ENCODE peak calls at places on chromosomes 16 and 17, in four cellular contexts. One of them, this sample, is unnamed.

GRCh38 chr16:49513040-49513439 is 139.4 kb downstream of the C16orf78 start:
- DNase-seq in stromal cell of bone marrow: no peak
- DNase-seq in midbrain: no peak
- DNase-seq in substantia nigra: no peak
- DNase-seq in this sample: no peak

GRCh38 chr17:67375761-67376160 is 1.3 kb upstream of the PITPNC1 start:
- DNase-seq in stromal cell of bone marrow: no peak
- DNase-seq in midbrain: no peak
- DNase-seq in substantia nigra: no peak
- DNase-seq in this sample: no peak

GRCh38 chr17:4738136-4739121 is 1.2 kb upstream of the ZMYND15 start:
- DNase-seq in midbrain: no peak
- DNase-seq in stromal cell of bone marrow: no peak
- DNase-seq in substantia nigra: no peak
- DNase-seq in this sample: no peak

GRCh38 chr17:47717845-47718621 is 15.0 kb upstream of the TBX21 start:
- DNase-seq in stromal cell of bone marrow: no peak
- DNase-seq in substantia nigra: no peak
- DNase-seq in midbrain: no peak
- DNase-seq in this sample: no peak

GRCh38 chr17:40555296-40556190 is 9.7 kb downstream of the CCR7 start:
- DNase-seq in substantia nigra: no peak
- DNase-seq in stromal cell of bone marrow: no peak
- DNase-seq in midbrain: no peak
- DNase-seq in this sample: no peak

GRCh38 chr16:66250686-66251405 is 115.6 kb upstream of the CDH5 start:
- DNase-seq in stromal cell of bone marrow: peak
- DNase-seq in midbrain: peak
- DNase-seq in substantia nigra: peak
- DNase-seq in this sample: peak

GRCh38 chr16:79598341-79599181 is 2.0 kb downstream of the MAF start:
- DNase-seq in substantia nigra: peak
- DNase-seq in stromal cell of bone marrow: no peak
- DNase-seq in midbrain: peak
- DNase-seq in this sample: peak

GRCh38 chr17:57956311-57957119 is 1.3 kb upstream of the CUEDC1 start:
- DNase-seq in stromal cell of bone marrow: no peak
- DNase-seq in substantia nigra: no peak
- DNase-seq in midbrain: no peak
- DNase-seq in this sample: no peak

GRCh38 chr16:77435240-77435819 is 496 bp upstream of the ADAMTS18 start:
- DNase-seq in stromal cell of bone marrow: no peak
- DNase-seq in midbrain: no peak
- DNase-seq in substantia nigra: no peak
- DNase-seq in this sample: no peak

GRCh38 chr16:19644877-19645276 is 73.2 kb downstream of the KNOP1 start:
- DNase-seq in substantia nigra: no peak
- DNase-seq in stromal cell of bone marrow: no peak
- DNase-seq in midbrain: no peak
- DNase-seq in this sample: no peak

GRCh38 chr17:76940738-76941350 is 72.6 kb downstream of the MGAT5B start:
- DNase-seq in midbrain: no peak
- DNase-seq in substantia nigra: no peak
- DNase-seq in stromal cell of bone marrow: no peak
- DNase-seq in this sample: no peak

GRCh38 chr17:59202320-59202719 is 7.5 kb upstream of the SMG8 start:
- DNase-seq in stromal cell of bone marrow: no peak
- DNase-seq in substantia nigra: no peak
- DNase-seq in midbrain: no peak
- DNase-seq in this sample: no peak

GRCh38 chr17:44912763-44913544 is 2.3 kb downstream of the GFAP start:
- DNase-seq in midbrain: peak
- DNase-seq in stromal cell of bone marrow: no peak
- DNase-seq in substantia nigra: no peak
- DNase-seq in this sample: no peak

GRCh38 chr16:68470461-68471150 is 22.3 kb upstream of the SMPD3 start:
- DNase-seq in midbrain: peak
- DNase-seq in substantia nigra: no peak
- DNase-seq in stromal cell of bone marrow: no peak
- DNase-seq in this sample: peak

GRCh38 chr16:50252082-50252611 is 14.2 kb upstream of the ADCY7 start:
- DNase-seq in midbrain: peak
- DNase-seq in substantia nigra: no peak
- DNase-seq in stromal cell of bone marrow: no peak
- DNase-seq in this sample: peak

GRCh38 chr17:62869885-62870580 is 61.9 kb upstream of the MARCHF10 start:
- DNase-seq in midbrain: no peak
- DNase-seq in stromal cell of bone marrow: peak
- DNase-seq in substantia nigra: no peak
- DNase-seq in this sample: peak

GRCh38 chr17:65231662-65232335 is 94.6 kb downstream of the RGS9 start:
- DNase-seq in midbrain: peak
- DNase-seq in substantia nigra: peak
- DNase-seq in stromal cell of bone marrow: peak
- DNase-seq in this sample: peak

GRCh38 chr17:79152636-79153035 is 78.0 kb downstream of the ENGASE start:
- DNase-seq in midbrain: no peak
- DNase-seq in stromal cell of bone marrow: no peak
- DNase-seq in substantia nigra: no peak
- DNase-seq in this sample: no peak

GRCh38 chr17:68375566-68375965 is 81.7 kb downstream of the WIPI1 start:
- DNase-seq in substantia nigra: no peak
- DNase-seq in midbrain: no peak
- DNase-seq in stromal cell of bone marrow: no peak
- DNase-seq in this sample: no peak

GRCh38 chr17:746181-746580 is 5.9 kb downstream of the GEMIN4 start:
- DNase-seq in stromal cell of bone marrow: no peak
- DNase-seq in midbrain: no peak
- DNase-seq in substantia nigra: no peak
- DNase-seq in this sample: no peak

GRCh38 chr16:30740364-30741251 is 7.6 kb upstream of the PHKG2 start:
- DNase-seq in stromal cell of bone marrow: peak
- DNase-seq in substantia nigra: no peak
- DNase-seq in midbrain: no peak
- DNase-seq in this sample: no peak

GRCh38 chr16:30934827-30935557 is 11.6 kb downstream of the FBXL19 start:
- DNase-seq in substantia nigra: peak
- DNase-seq in stromal cell of bone marrow: peak
- DNase-seq in midbrain: peak
- DNase-seq in this sample: no peak

GRCh38 chr16:23248261-23249194 is 53.6 kb upstream of the SCNN1B start:
- DNase-seq in stromal cell of bone marrow: peak
- DNase-seq in substantia nigra: no peak
- DNase-seq in midbrain: no peak
- DNase-seq in this sample: no peak

GRCh38 chr17:69906306-69906705 is 168.7 kb upstream of the KCNJ16 start:
- DNase-seq in midbrain: no peak
- DNase-seq in substantia nigra: no peak
- DNase-seq in stromal cell of bone marrow: no peak
- DNase-seq in this sample: no peak

GRCh38 chr17:61349350-61349749 is 50.3 kb upstream of the TBX2 start:
- DNase-seq in midbrain: no peak
- DNase-seq in substantia nigra: no peak
- DNase-seq in stromal cell of bone marrow: no peak
- DNase-seq in this sample: no peak

GRCh38 chr17:39229274-39229913 is 3.6 kb upstream of the STAC2 start:
- DNase-seq in stromal cell of bone marrow: no peak
- DNase-seq in midbrain: no peak
- DNase-seq in substantia nigra: no peak
- DNase-seq in this sample: no peak

GRCh38 chr16:85162478-85163277 is 50.4 kb upstream of the CIBAR2 start:
- DNase-seq in stromal cell of bone marrow: peak
- DNase-seq in midbrain: no peak
- DNase-seq in substantia nigra: no peak
- DNase-seq in this sample: no peak

GRCh38 chr17:43381204-43381603 is 17.6 kb upstream of the ARL4D start:
- DNase-seq in substantia nigra: no peak
- DNase-seq in stromal cell of bone marrow: no peak
- DNase-seq in midbrain: no peak
- DNase-seq in this sample: no peak

This sample was measured in putamen.